ENCODE peak calls at places on chromosomes 5 and 9, in five cellular contexts. One of them, this sample, is unnamed.

GRCh38 chr9:120580591-120580896 is 577 bp upstream of the CDK5RAP2 start:
- DNase-seq in osteoblast: no peak
- DNase-seq in sigmoid colon: no peak
- DNase-seq in prostate gland: no peak
- DNase-seq in HCT116: no peak
- DNase-seq in this sample: no peak

GRCh38 chr5:73172893-73173292 is at the start of gene TMEM174:
- DNase-seq in sigmoid colon: no peak
- DNase-seq in HCT116: no peak
- DNase-seq in prostate gland: no peak
- DNase-seq in osteoblast: no peak
- DNase-seq in this sample: no peak

GRCh38 chr5:170513856-170514255 is 10.0 kb downstream of the KCNIP1 start:
- DNase-seq in sigmoid colon: no peak
- DNase-seq in prostate gland: no peak
- DNase-seq in HCT116: no peak
- DNase-seq in osteoblast: no peak
- DNase-seq in this sample: no peak

GRCh38 chr9:27853529-27853928 is 280.2 kb upstream of the C9orf72 start:
- DNase-seq in osteoblast: no peak
- DNase-seq in sigmoid colon: no peak
- DNase-seq in HCT116: no peak
- DNase-seq in prostate gland: no peak
- DNase-seq in this sample: no peak

GRCh38 chr5:132487841-132488555 is 2.6 kb downstream of the IRF1 start:
- DNase-seq in HCT116: no peak
- DNase-seq in prostate gland: no peak
- DNase-seq in osteoblast: no peak
- DNase-seq in sigmoid colon: peak
- DNase-seq in this sample: peak

GRCh38 chr9:134381671-134382505 is 55.6 kb downstream of the RXRA start:
- DNase-seq in HCT116: no peak
- DNase-seq in osteoblast: no peak
- DNase-seq in sigmoid colon: no peak
- DNase-seq in prostate gland: no peak
- DNase-seq in this sample: no peak

GRCh38 chr9:13845460-13845859 is 468.5 kb downstream of the NFIB start:
- DNase-seq in HCT116: no peak
- DNase-seq in osteoblast: no peak
- DNase-seq in prostate gland: no peak
- DNase-seq in sigmoid colon: no peak
- DNase-seq in this sample: no peak

GRCh38 chr9:123724211-123724831 is 205.6 kb downstream of the DENND1A start:
- DNase-seq in sigmoid colon: no peak
- DNase-seq in HCT116: no peak
- DNase-seq in prostate gland: no peak
- DNase-seq in osteoblast: peak
- DNase-seq in this sample: no peak

GRCh38 chr5:111755942-111756353 is 1.0 kb downstream of the NREP start:
- DNase-seq in sigmoid colon: no peak
- DNase-seq in osteoblast: peak
- DNase-seq in prostate gland: no peak
- DNase-seq in HCT116: no peak
- DNase-seq in this sample: no peak

GRCh38 chr5:90894866-90895420 is 336.3 kb downstream of the ADGRV1 start:
- DNase-seq in sigmoid colon: no peak
- DNase-seq in osteoblast: no peak
- DNase-seq in prostate gland: no peak
- DNase-seq in HCT116: no peak
- DNase-seq in this sample: no peak

GRCh38 chr9:72443855-72444254 is 77.6 kb upstream of the TMC1 start:
- DNase-seq in osteoblast: no peak
- DNase-seq in prostate gland: no peak
- DNase-seq in HCT116: no peak
- DNase-seq in sigmoid colon: no peak
- DNase-seq in this sample: no peak

GRCh38 chr5:159459951-159460538 is 129.8 kb upstream of the IL12B start:
- DNase-seq in prostate gland: no peak
- DNase-seq in sigmoid colon: no peak
- DNase-seq in osteoblast: no peak
- DNase-seq in HCT116: no peak
- DNase-seq in this sample: no peak

GRCh38 chr9:136527721-136528710 is 17.8 kb downstream of the NOTCH1 start:
- DNase-seq in HCT116: no peak
- DNase-seq in osteoblast: peak
- DNase-seq in sigmoid colon: no peak
- DNase-seq in prostate gland: no peak
- DNase-seq in this sample: no peak

GRCh38 chr9:87610200-87611155 is 112.8 kb downstream of the DAPK1 start:
- DNase-seq in HCT116: no peak
- DNase-seq in osteoblast: no peak
- DNase-seq in prostate gland: no peak
- DNase-seq in sigmoid colon: no peak
- DNase-seq in this sample: no peak
- H3K27ac ChIP-seq in HCT116: no peak
- H3K27ac ChIP-seq in osteoblast: peak
- H3K27ac ChIP-seq in prostate gland: no peak
- H3K27ac ChIP-seq in sigmoid colon: peak
- H3K27ac ChIP-seq in this sample: peak

GRCh38 chr5:77774981-77775772 is 962 bp downstream of the TBCA start:
- DNase-seq in osteoblast: no peak
- DNase-seq in prostate gland: no peak
- DNase-seq in sigmoid colon: no peak
- DNase-seq in HCT116: peak
- DNase-seq in this sample: no peak

GRCh38 chr5:77776606-77777206 is 567 bp upstream of the TBCA start:
- DNase-seq in osteoblast: no peak
- DNase-seq in prostate gland: no peak
- DNase-seq in sigmoid colon: no peak
- DNase-seq in HCT116: no peak
- DNase-seq in this sample: no peak

GRCh38 chr5:77777281-77777892 is 1.2 kb upstream of the TBCA start:
- DNase-seq in sigmoid colon: no peak
- DNase-seq in HCT116: peak
- DNase-seq in osteoblast: no peak
- DNase-seq in prostate gland: no peak
- DNase-seq in this sample: no peak

GRCh38 chr5:77777911-77778310 is 1.8 kb upstream of the TBCA start:
- DNase-seq in prostate gland: no peak
- DNase-seq in HCT116: no peak
- DNase-seq in sigmoid colon: no peak
- DNase-seq in osteoblast: no peak
- DNase-seq in this sample: no peak

GRCh38 chr5:77775773-77776605 is at the start of gene TBCA:
- DNase-seq in HCT116: peak
- DNase-seq in prostate gland: peak
- DNase-seq in osteoblast: peak
- DNase-seq in sigmoid colon: peak
- DNase-seq in this sample: peak
- TF ChIP-seq CTCF in HCT116: no peak
- TF ChIP-seq CTCF in prostate gland: no peak
- TF ChIP-seq CTCF in osteoblast: peak
- TF ChIP-seq CTCF in sigmoid colon: peak
- TF ChIP-seq CTCF in this sample: peak

DNA sequence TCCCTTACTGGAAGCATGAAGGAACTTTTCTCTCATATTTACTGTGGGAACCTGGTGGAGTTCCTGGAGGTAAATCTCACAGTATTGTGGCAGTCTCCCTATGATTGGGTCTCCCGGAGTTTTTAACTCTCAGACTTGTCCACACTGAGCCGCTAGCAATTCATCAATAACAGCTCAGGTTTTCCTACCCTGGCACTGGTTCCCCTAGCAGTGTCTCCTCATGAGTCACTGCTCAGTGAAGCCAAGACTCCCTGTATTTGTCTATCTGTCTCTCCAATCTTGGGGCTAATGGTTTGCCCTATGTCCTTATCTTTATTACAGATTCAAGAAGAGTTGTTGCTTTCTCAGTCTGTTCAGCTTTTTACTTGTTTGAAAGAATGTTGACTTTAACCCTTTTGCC is 176.7 kb upstream of the FGF10 start:
- DNase-seq in HCT116: no peak
- DNase-seq in sigmoid colon: no peak
- DNase-seq in prostate gland: no peak
- DNase-seq in osteoblast: no peak
- DNase-seq in this sample: no peak
- H3K4me3 ChIP-seq in HCT116: no peak
- H3K4me3 ChIP-seq in sigmoid colon: no peak
- H3K4me3 ChIP-seq in prostate gland: no peak
- H3K4me3 ChIP-seq in osteoblast: no peak
- H3K4me3 ChIP-seq in this sample: no peak

GRCh38 chr5:33313150-33313549 is 127.6 kb upstream of the TARS1 start:
- DNase-seq in osteoblast: no peak
- DNase-seq in sigmoid colon: no peak
- DNase-seq in HCT116: peak
- DNase-seq in prostate gland: peak
- DNase-seq in this sample: no peak
- H3K27ac ChIP-seq in osteoblast: peak
- H3K27ac ChIP-seq in sigmoid colon: no peak
- H3K27ac ChIP-seq in HCT116: no peak
- H3K27ac ChIP-seq in prostate gland: no peak
- H3K27ac ChIP-seq in this sample: no peak

GRCh38 chr9:36914212-36914577 is 119.9 kb downstream of the PAX5 start:
- DNase-seq in sigmoid colon: no peak
- DNase-seq in prostate gland: no peak
- DNase-seq in HCT116: no peak
- DNase-seq in osteoblast: no peak
- DNase-seq in this sample: no peak

GRCh38 chr9:36912620-36913019 is 121.4 kb downstream of the PAX5 start:
- DNase-seq in prostate gland: no peak
- DNase-seq in osteoblast: no peak
- DNase-seq in HCT116: no peak
- DNase-seq in sigmoid colon: no peak
- DNase-seq in this sample: no peak

GRCh38 chr9:36911601-36912412 is 122.3 kb downstream of the PAX5 start:
- DNase-seq in sigmoid colon: peak
- DNase-seq in HCT116: no peak
- DNase-seq in prostate gland: no peak
- DNase-seq in osteoblast: no peak
- DNase-seq in this sample: no peak

GRCh38 chr9:36911037-36911436 is 123.0 kb downstream of the PAX5 start:
- DNase-seq in osteoblast: no peak
- DNase-seq in prostate gland: no peak
- DNase-seq in sigmoid colon: peak
- DNase-seq in HCT116: no peak
- DNase-seq in this sample: no peak

DNA sequence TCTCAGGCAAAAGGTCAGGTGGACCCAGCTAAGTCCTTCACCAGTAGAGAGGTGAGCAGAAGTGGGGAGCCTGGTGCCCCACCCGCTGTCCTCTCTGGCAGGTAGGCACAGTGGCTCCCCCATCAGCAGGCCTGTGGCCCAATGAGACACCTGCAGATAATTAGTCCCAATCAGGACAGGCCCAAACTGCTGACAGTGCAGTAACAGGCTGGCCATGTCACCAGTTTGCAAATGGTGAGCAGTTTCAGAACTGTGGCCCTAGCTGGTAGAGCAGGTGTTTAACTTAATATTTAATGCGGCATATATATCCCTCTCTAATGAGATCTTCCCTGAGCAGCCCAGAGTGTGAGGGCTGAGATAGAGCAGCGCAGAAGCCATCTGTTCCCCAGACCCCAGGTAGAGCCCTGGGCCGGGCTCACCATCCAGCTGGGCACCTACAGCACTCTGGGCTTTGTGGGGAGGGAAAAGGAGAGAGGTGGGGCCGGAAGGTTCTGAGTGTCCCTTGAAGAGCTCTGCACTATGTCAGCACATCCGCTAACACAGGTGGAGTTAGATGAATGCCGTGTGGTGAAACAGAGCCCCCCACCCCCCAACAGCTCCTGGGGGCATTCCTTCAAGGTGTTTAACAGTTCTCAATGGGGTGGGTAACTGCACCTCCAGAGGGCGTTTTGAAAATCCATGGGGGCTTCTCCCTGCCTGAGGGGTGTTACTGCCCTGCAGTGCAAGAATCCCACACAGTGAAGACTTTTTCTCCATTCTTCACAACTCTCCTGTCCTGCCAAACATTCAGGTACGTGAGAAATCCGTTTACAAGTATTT is 120.5 kb downstream of the PAX5 start:
- DNase-seq in sigmoid colon: peak
- DNase-seq in HCT116: no peak
- DNase-seq in osteoblast: no peak
- DNase-seq in prostate gland: no peak
- DNase-seq in this sample: no peak
- TF ChIP-seq CTCF in sigmoid colon: no peak
- TF ChIP-seq CTCF in HCT116: no peak
- TF ChIP-seq CTCF in osteoblast: no peak
- TF ChIP-seq CTCF in prostate gland: no peak
- TF ChIP-seq CTCF in this sample: no peak

This sample was measured in upper lobe of right lung.